ENCODE peak calls at places on chromosome 2, in four cellular contexts. X, S, J and H are unnamed samples.

GRCh38 chr2:204643326-204643725 is 98.1 kb downstream of the PARD3B start:
- DNase-seq in X (peak; percentile 67), S (no peak), J (peak; percentile 78), H (no peak)

GRCh38 chr2:10571057-10571456 is 118.7 kb downstream of the NOL10 start:
- DNase-seq in X (no peak), S (no peak), J (no peak), H (no peak)

GRCh38 chr2:218259099-218259921 is 1.5 kb upstream of the GPBAR1 start:
- DNase-seq in X (no peak), S (no peak), J (peak; percentile 93), H (no peak)

GRCh38 chr2:118185210-118186109 is 97.2 kb downstream of the INSIG2 start:
- DNase-seq in X (peak; percentile 55), S (no peak), J (peak; percentile 73), H (peak; percentile 56)

GRCh38 chr2:174059178-174059874 is 94.2 kb upstream of the SP3 start:
- DNase-seq in X (peak; percentile 42), S (no peak), J (peak; percentile 77), H (no peak)

GRCh38 chr2:172087191-172087779 is 2.0 kb downstream of the DLX1 start:
- DNase-seq in X (no peak), S (no peak), J (peak; percentile 54), H (no peak)

GRCh38 chr2:105287692-105288091 is 41.8 kb downstream of the TGFBRAP1 start:
- DNase-seq in X (peak; percentile 47), S (peak; percentile 16), J (peak; percentile 42), H (peak; percentile 27)

GRCh38 chr2:157327621-157328102 is 2.0 kb upstream of the ERMN start:
- DNase-seq in X (peak; percentile 83), S (peak; percentile 65), J (peak; percentile 79), H (peak; percentile 81)

GRCh38 chr2:43225093-43225787 is 1.2 kb downstream of the ZFP36L2 start:
- DNase-seq in X (peak; percentile 42), S (no peak), J (peak; percentile 82), H (peak; percentile 55)

GRCh38 chr2:237488901-237489860 is 2.1 kb downstream of the MLPH start:
- DNase-seq in X (peak; percentile 96), S (no peak), J (peak; percentile 74), H (no peak)

GRCh38 chr2:120888851-120889250 is 153.2 kb downstream of the GLI2 start:
- DNase-seq in X (no peak), S (no peak), J (no peak), H (no peak)

GRCh38 chr2:240627736-240628506 is 2.6 kb downstream of the GPR35 start:
- DNase-seq in X (no peak), S (no peak), J (no peak), H (no peak)

GRCh38 chr2:11533278-11534077 is at the start of gene GREB1:
- DNase-seq in X (peak; percentile 46), S (no peak), J (peak; percentile 4), H (no peak)

GRCh38 chr2:71455741-71456569 is 2.6 kb downstream of the DYSF start:
- DNase-seq in X (no peak), S (no peak), J (no peak), H (no peak)

GRCh38 chr2:120863173-120863545 is 127.5 kb downstream of the GLI2 start:
- DNase-seq in X (no peak), S (no peak), J (no peak), H (no peak)

GRCh38 chr2:221254281-221254680 is 317.8 kb downstream of the EPHA4 start:
- DNase-seq in X (no peak), S (no peak), J (no peak), H (no peak)

GRCh38 chr2:236871500-236872001 is 214.1 kb upstream of the COPS8 start:
- DNase-seq in X (peak; percentile 90), S (no peak), J (peak; percentile 95), H (no peak)

GRCh38 chr2:128646691-128647090 is 328.0 kb upstream of the HS6ST1 start:
- DNase-seq in X (no peak), S (no peak), J (no peak), H (no peak)

GRCh38 chr2:224042191-224042696 is 3.2 kb upstream of the SERPINE2 start:
- DNase-seq in X (no peak), S (no peak), J (no peak), H (no peak)

GRCh38 chr2:196284901-196285589 is 113.7 kb upstream of the STK17B start:
- DNase-seq in X (no peak), S (no peak), J (peak; percentile 42), H (no peak)

GRCh38 chr2:179682756-179683155 is 178.7 kb downstream of the ZNF385B start:
- DNase-seq in X (no peak), S (no peak), J (no peak), H (no peak)

DNA sequence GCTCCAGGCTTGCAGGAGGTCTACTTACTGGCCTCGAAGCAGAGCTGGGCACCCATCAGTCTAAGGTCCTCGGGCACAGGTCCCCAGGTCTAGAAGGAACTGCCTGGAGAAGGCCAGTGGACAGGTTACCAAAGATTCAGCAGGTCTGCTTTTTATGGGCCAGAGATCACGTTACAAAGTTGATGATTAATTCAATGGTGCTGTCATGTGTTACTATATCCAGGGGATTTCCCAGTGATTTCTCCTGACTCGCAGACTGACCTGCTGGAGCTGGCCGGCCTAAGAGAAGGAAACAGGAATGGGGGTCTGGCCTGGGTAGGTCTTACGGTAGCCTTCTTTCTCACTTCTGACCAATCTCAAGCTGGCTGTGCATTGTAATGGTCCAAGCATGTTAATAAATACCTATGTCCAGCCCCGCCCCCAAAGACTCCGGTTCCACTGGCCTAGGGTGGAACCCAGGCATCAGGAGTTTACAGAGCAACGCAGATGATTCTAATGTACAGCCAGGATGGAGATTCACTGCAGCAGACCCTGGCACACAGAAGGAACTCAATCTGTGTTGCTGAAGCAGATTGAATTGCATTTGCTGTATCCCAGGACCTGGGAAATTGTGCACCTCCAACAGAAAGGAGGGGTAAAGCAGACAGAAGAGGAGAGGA is at the start of gene NEURL3:
- DNase-seq in X (peak; percentile 85), S (peak; percentile 22), J (peak; percentile 75), H (no peak)
- H3K9me2 ChIP-seq in X (no peaks in the 10 kb centered on the region), S (no peaks in the 10 kb centered on the region), J (no peaks in the 10 kb centered on the region), H (no peaks in the 10 kb centered on the region)

GRCh38 chr2:97724501-97724900 is 11.1 kb downstream of the ZAP70 start:
- DNase-seq in X (no peak), S (no peak), J (no peak), H (no peak)
- H3K9ac ChIP-seq in X (no peak overlapping the region), S (no peak overlapping the region), J (no peak overlapping the region), H (no peak overlapping the region)

DNA sequence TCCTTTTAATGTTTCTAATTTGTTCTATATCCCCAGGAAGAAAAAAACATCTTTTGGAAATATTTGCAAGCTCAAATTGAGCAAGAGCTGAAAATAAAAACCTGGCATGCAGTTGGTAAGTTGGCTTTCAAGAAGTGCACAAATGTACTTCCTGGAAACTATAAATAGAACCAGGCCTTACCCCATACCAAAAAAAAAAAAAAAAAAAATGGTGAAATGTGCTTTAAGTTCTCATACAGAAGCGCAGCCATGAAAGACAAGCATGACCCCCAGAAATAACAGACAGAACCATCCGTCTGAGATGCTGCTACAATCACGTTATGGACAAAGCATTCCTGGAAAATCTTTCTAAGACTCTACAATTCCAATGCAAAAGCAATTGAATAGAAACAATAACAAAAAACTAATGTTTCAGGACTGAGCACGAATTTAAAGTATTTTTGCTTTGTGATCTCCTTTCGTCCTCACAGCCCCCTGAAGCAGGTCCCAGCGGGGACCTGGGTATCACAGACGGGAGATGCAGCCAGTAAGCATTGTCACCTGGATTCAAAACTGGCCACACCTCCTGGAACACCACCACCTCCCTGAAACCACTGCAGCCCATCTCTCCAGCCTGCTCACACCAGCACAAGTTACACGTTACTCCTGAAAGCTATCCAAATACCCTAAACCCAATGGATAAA is 178.3 kb downstream of the HDAC4 start:
- DNase-seq in X (no peak), S (no peak), J (peak; percentile 73), H (peak; percentile 62)
- H2AFZ ChIP-seq in X (no peak overlapping the region), S (no peak overlapping the region), J (peak overlapping the region; percentile 82), H (no peak overlapping the region)

GRCh38 chr2:149401007-149401406 is 70.6 kb downstream of the LYPD6 start:
- DNase-seq in X (peak; percentile 3), S (no peak), J (peak; percentile 26), H (no peak)
- H3K9me2 ChIP-seq in X (no peaks in the 10 kb centered on the region), S (no peaks in the 10 kb centered on the region), J (no peaks in the 10 kb centered on the region), H (no peaks in the 10 kb centered on the region)

GRCh38 chr2:233147829-233148167 is 87.7 kb downstream of the INPP5D start:
- DNase-seq in X (no peak), S (no peak), J (no peak), H (no peak)
- H3K9ac ChIP-seq in X (no peak overlapping the region), S (no peak overlapping the region), J (no peak overlapping the region), H (no peak overlapping the region)

DNA sequence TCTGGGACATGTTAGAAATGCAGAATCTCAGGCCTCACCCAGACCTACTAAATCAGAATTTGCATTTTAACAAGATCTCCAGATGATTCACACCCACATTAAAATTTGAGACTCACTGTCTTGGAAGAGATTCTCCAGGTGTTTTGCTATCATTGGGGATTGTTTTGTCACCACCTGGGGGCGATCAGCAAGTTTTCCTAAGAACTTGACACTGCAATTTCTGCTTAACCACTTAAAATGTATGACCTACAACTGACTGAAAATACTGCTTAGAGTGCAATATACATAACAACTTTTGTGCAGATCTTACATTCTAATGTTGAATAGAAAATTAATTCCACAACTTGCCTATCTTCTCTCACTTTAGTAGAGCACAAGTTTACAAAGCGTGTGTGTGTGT is 18.9 kb upstream of the ITGA4 start:
- DNase-seq in X (peak; percentile 63), S (peak; percentile 35), J (no peak), H (peak; percentile 72)
- H2AFZ ChIP-seq in X (no peak overlapping the region), S (peak overlapping the region; percentile 62), J (no peak overlapping the region), H (no peak overlapping the region)

GRCh38 chr2:88835726-88836125 is 144.3 kb downstream of the RPIA start:
- DNase-seq in X (no peak), S (no peak), J (no peak), H (no peak)

GRCh38 chr2:88834866-88835265 is 143.4 kb downstream of the RPIA start:
- DNase-seq in X (no peak), S (no peak), J (no peak), H (no peak)

GRCh38 chr2:88837511-88838160 is 146.2 kb downstream of the RPIA start:
- DNase-seq in X (no peak), S (no peak), J (no peak), H (no peak)

GRCh38 chr2:88838165-88838635 is 146.7 kb downstream of the RPIA start:
- DNase-seq in X (no peak), S (no peak), J (no peak), H (no peak)

GRCh38 chr2:88836351-88836750 is 144.9 kb downstream of the RPIA start:
- DNase-seq in X (no peak), S (no peak), J (no peak), H (no peak)
- H3K9me2 ChIP-seq in X (no peaks in the 10 kb centered on the region), S (no peaks in the 10 kb centered on the region), J (no peaks in the 10 kb centered on the region), H (no peaks in the 10 kb centered on the region)